ENCODE peak calls at places on chromosomes 3 and 15, in seven cellular contexts. M, P, Y, X, A, W and U are unnamed samples.

GRCh38 chr3:42526616-42527367 is 24.3 kb downstream of the VIPR1 start:
- DNase-seq in W (no peak), X (no peak), A (no peak), M (no peak), Y (peak; percentile 63), P (no peak), U (no peak)

GRCh38 chr3:12143949-12144504 is 14.7 kb downstream of the TIMP4 start:
- DNase-seq in Y (no peak), W (no peak), X (peak; percentile 65), A (no peak), P (no peak), M (no peak), U (no peak)

GRCh38 chr15:81160312-81161214 is 26.5 kb downstream of the CFAP161 start:
- DNase-seq in A (no peak), P (no peak), Y (no peak), X (peak; percentile 76), M (no peak), W (no peak), U (no peak)

GRCh38 chr3:168096210-168096795 is 579 bp upstream of the GOLIM4 start:
- DNase-seq in X (peak; percentile 94), Y (no peak), P (no peak), M (peak; percentile 91), W (peak; percentile 58), A (peak; percentile 74), U (peak; percentile 86)

GRCh38 chr15:27095809-27096580 is 125.0 kb downstream of the GABRG3 start:
- DNase-seq in W (no peak), X (no peak), Y (no peak), P (no peak), M (no peak), A (no peak), U (no peak)

GRCh38 chr15:78638658-78639314 is 2.2 kb downstream of the CHRNB4 start:
- DNase-seq in P (no peak), M (peak; percentile 70), W (peak; percentile 90), A (peak; percentile 86), Y (peak; percentile 96), X (peak; percentile 25), U (peak; percentile 81)

GRCh38 chr3:2485027-2485375 is 386.3 kb downstream of the CNTN4 start:
- DNase-seq in W (no peak), A (no peak), Y (no peak), X (no peak), P (no peak), M (no peak), U (no peak)

GRCh38 chr15:75928680-75929608 is 25.3 kb downstream of the FBXO22 start:
- DNase-seq in X (peak; percentile 38), M (peak; percentile 75), P (no peak), Y (peak; percentile 87), W (peak; percentile 9), A (peak; percentile 59), U (no peak)

GRCh38 chr15:59251001-59251845 is 44.6 kb downstream of the LDHAL6B start:
- DNase-seq in W (no peak), A (no peak), Y (no peak), M (no peak), X (no peak), P (peak; percentile 67), U (no peak)

GRCh38 chr3:189927975-189928895 is 192.5 kb downstream of the P3H2 start:
- DNase-seq in X (no peak), M (no peak), P (no peak), Y (no peak), A (no peak), W (no peak), U (no peak)

GRCh38 chr15:29070471-29071192 is 184.9 kb downstream of the APBA2 start:
- DNase-seq in A (no peak), X (no peak), M (no peak), Y (peak; percentile 18), W (no peak), P (no peak), U (no peak)

GRCh38 chr15:101378879-101379278 is 83.8 kb upstream of the SNRPA1 start:
- DNase-seq in X (no peak), A (no peak), M (no peak), Y (no peak), W (no peak), P (no peak), U (no peak)

GRCh38 chr15:26087395-26087794 is 224.3 kb upstream of the ATP10A start:
- DNase-seq in A (no peak), Y (no peak), X (no peak), W (no peak), M (no peak), P (no peak), U (no peak)

GRCh38 chr3:106089806-106090205 is 221.0 kb upstream of the CBLB start:
- DNase-seq in P (no peak), W (no peak), Y (no peak), M (no peak), A (no peak), X (no peak), U (no peak)
- TF ChIP-seq CTCF in P (no peak), W (no peak), Y (no peak), M (no peak), A (no peak), X (no peak), U (no peak)

GRCh38 chr15:38300395-38300794 is 47.8 kb downstream of the SPRED1 start:
- DNase-seq in X (peak; percentile 25), P (peak; percentile 22), W (no peak), Y (no peak), A (no peak), M (no peak), U (no peak)

GRCh38 chr15:38299216-38299615 is 46.6 kb downstream of the SPRED1 start:
- DNase-seq in X (peak; percentile 63), W (no peak), A (no peak), M (no peak), Y (no peak), P (no peak), U (no peak)

DNA sequence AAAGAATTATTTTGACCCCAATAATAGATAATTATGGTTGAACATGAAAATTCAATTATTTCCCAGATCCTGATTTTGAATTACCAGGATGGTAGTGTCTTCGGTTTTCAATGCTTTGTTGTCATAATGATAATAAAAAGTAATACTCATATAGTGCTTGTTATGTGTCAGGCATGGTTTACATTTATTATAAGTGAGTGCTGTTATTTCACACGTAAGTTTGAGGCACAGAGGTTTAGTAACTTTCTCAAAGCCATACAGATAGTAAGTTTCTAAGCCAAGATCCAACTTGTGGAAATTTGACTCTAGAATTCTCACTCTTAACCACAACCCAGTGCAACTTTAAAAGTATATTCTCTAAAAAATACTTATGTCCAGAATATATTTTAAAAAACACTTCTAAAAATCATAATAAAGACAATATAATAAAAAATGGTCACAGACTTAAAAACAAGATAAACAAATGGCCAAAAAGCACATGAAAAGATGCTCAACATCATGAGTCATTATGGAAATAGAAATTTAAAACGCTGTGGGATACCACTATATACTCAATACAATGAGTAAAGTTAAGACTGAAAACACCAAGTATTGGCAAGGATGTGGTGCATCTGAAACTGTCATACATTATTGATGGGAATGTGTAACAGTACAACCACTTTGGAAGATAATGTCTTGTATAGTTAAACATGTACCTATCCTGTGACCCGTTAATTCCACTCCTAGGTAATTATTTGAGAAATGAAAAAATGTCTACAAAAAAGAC is 45.2 kb downstream of the SPRED1 start:
- DNase-seq in W (no peak), X (peak; percentile 69), Y (no peak), M (no peak), A (no peak), P (no peak), U (no peak)
- TF ChIP-seq CTCF in W (no peak), X (no peak), Y (no peak), M (no peak), A (no peak), P (no peak), U (no peak)

GRCh38 chr3:13528217-13528801 is 20.6 kb upstream of the FBLN2 start:
- DNase-seq in P (no peak), M (peak; percentile 49), X (no peak), A (no peak), Y (peak; percentile 89), W (peak; percentile 29), U (no peak)
- TF ChIP-seq CTCF in P (no peak), M (no peak), X (peak; percentile 42), A (peak; percentile 57), Y (peak; percentile 79), W (peak; percentile 52), U (peak; percentile 40)

GRCh38 chr15:90642464-90643300 is 74.5 kb upstream of the BLM start:
- DNase-seq in P (no peak), Y (no peak), W (no peak), X (no peak), M (no peak), A (no peak), U (no peak)
- TF ChIP-seq CTCF in P (peak; percentile 19), Y (peak; percentile 33), W (no peak), X (peak; percentile 27), M (no peak), A (no peak), U (no peak)

GRCh38 chr3:176426371-176426770 is 770.9 kb downstream of the TBL1XR1 start:
- DNase-seq in M (no peak), P (no peak), Y (no peak), W (no peak), A (no peak), X (no peak), U (no peak)

GRCh38 chr3:176431073-176431472 is 766.2 kb downstream of the TBL1XR1 start:
- DNase-seq in M (no peak), Y (no peak), A (no peak), W (no peak), P (no peak), X (no peak), U (no peak)

GRCh38 chr3:176431986-176432385 is 765.3 kb downstream of the TBL1XR1 start:
- DNase-seq in X (peak; percentile 32), M (no peak), W (no peak), P (no peak), Y (no peak), A (no peak), U (no peak)

GRCh38 chr3:176428552-176428951 is 768.7 kb downstream of the TBL1XR1 start:
- DNase-seq in A (no peak), M (no peak), Y (no peak), W (no peak), X (no peak), P (no peak), U (no peak)

DNA sequence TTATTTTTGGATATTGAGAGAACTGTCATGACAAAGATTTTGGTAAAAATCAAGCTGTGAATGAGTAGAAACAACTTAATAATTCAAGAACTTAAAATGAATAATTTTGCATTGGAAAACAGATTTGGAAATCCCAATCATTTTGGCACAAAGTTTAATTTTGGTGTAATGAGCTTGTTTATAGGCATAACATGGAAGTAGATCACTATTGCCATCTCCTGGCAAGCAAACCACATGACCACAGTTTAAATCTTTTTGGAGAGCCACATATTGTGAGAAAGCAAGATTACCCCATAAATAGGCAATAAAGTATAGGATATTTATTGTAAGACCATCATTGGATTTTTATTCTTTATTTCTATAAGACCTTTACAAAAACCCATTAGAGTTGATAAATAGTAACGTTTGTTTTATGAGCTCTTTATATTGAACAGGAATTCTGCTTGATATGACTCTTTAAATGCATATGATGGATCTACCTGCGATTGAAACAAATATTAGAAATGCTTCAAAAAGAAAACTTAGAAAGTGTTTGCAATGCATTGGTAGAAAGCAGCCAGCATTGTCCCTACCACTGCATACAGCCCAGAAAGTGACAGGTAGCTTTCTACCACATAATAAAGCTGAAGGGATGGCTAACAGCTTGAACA is 766.9 kb downstream of the TBL1XR1 start:
- DNase-seq in A (no peak), P (no peak), M (peak; percentile 29), X (peak; percentile 55), Y (no peak), W (no peak), U (peak; percentile 24)
- TF ChIP-seq CTCF in A (peak; percentile 60), P (peak; percentile 48), M (peak; percentile 46), X (peak; percentile 64), Y (peak; percentile 91), W (peak; percentile 90), U (peak; percentile 60)